ENCODE peak calls at places on chromosomes 1 and 21, in ten cellular contexts. P is activated naive CD8-positive, alpha-beta T cell treated with anti-CD3 and anti-CD28 coated beads, Interleukin-2, amount 50 U/mL, for 24 hours; N is fibroblast of the aortic adventitia; V is activated CD8-positive, alpha-beta memory T cell treated with anti-CD3 and anti-CD28 coated beads, Interleukin-2, amount 10 ng/mL, durations not matched to agents 7 days and 5 days; E is DMS79; O is HT1080; Q is NCI-H446 treated with DMSO at 0.1 percent for 48 hours; D is EL; B is occipital lobe; Z is GM12865. S is an unnamed sample.

GRCh38 chr1:66168467-66168887 is 365.5 kb upstream of the SGIP1 start:
- DNase-seq in P (no peak), N (no peak), V (no peak), E (no peak), O (peak), Q (peak), D (peak), B (no peak), Z (peak), S (no peak)

GRCh38 chr1:32393136-32393535 is 1.1 kb downstream of the BSDC1 start:
- DNase-seq in P (no peak), N (peak), V (no peak), E (no peak), O (no peak), Q (no peak), D (peak), B (no peak), Z (peak), S (no peak)

GRCh38 chr1:27233677-27234053 is 767 bp upstream of the WDTC1 start:
- DNase-seq in P (no peak), N (no peak), V (peak), E (no peak), O (peak), Q (no peak), D (no peak), B (no peak), Z (no peak), S (no peak)

GRCh38 chr1:162672678-162673259 is 40.5 kb downstream of the DDR2 start:
- DNase-seq in P (no peak), N (no peak), V (no peak), E (no peak), O (no peak), Q (peak), D (no peak), B (no peak), Z (no peak), S (no peak)

GRCh38 chr1:65209005-65209885 is 61.2 kb downstream of the AK4 start:
- DNase-seq in P (no peak), N (peak), V (no peak), E (no peak), O (peak), Q (peak), D (peak), B (no peak), Z (peak), S (no peak)

GRCh38 chr21:46622226-46622625 is 13.2 kb upstream of the PRMT2 start:
- DNase-seq in P (no peak), N (no peak), V (peak), E (no peak), O (peak), Q (no peak), D (no peak), B (peak), Z (no peak), S (no peak)

GRCh38 chr21:44065428-44065827 is 41.8 kb upstream of the PWP2 start:
- DNase-seq in P (peak), N (no peak), V (peak), E (no peak), O (peak), Q (no peak), D (peak), B (no peak), Z (peak), S (no peak)

GRCh38 chr1:172699111-172699510 is 40.2 kb downstream of the FASLG start:
- DNase-seq in P (peak), N (peak), V (peak), E (no peak), O (peak), Q (no peak), D (peak), B (no peak), Z (peak), S (no peak)

GRCh38 chr1:49556676-49557234 is 467.0 kb downstream of the AGBL4 start:
- DNase-seq in P (no peak), N (no peak), V (no peak), E (no peak), O (no peak), Q (no peak), D (no peak), B (no peak), Z (no peak), S (no peak)

GRCh38 chr1:93876284-93876683 is 2.7 kb downstream of the DNTTIP2 start:
- DNase-seq in P (no peak), N (no peak), V (no peak), E (no peak), O (no peak), Q (no peak), D (no peak), B (no peak), Z (no peak), S (no peak)

GRCh38 chr1:75092141-75092540 is 42.0 kb upstream of the LHX8 start:
- DNase-seq in P (no peak), N (no peak), V (no peak), E (no peak), O (peak), Q (no peak), D (no peak), B (no peak), Z (peak), S (no peak)

GRCh38 chr1:210294991-210295773 is 33.5 kb upstream of the HHAT start:
- DNase-seq in P (no peak), N (peak), V (no peak), E (peak), O (peak), Q (no peak), D (peak), B (no peak), Z (no peak), S (no peak)

S was measured in vagina.